ENCODE peak calls at places on chromosome 4, in four cellular contexts. E is ovary, Q is GM23338, X is colonic mucosa. P is an unnamed sample.

GRCh38 chr4:87046111-87046510 is 111.3 kb downstream of the AFF1 start:
- DNase-seq in X (no peak), E (no peak), Q (no peak), P (no peak)

GRCh38 chr4:121913667-121914066 is 38.2 kb downstream of the TRPC3 start:
- DNase-seq in E (no peak), X (no peak), Q (no peak), P (no peak)

GRCh38 chr4:3312362-3312761 is 19.5 kb downstream of the RGS12 start:
- DNase-seq in Q (no peak), X (no peak), E (no peak), P (no peak)

GRCh38 chr4:184680698-184681097 is 31.2 kb downstream of the PRIMPOL start:
- DNase-seq in X (peak; percentile 70), E (no peak), Q (no peak), P (no peak)

GRCh38 chr4:39541987-39542632 is 14.9 kb upstream of the UGDH start:
- DNase-seq in E (no peak), Q (no peak), X (no peak), P (no peak)

GRCh38 chr4:147830102-147830463 is 98.2 kb downstream of the ARHGAP10 start:
- DNase-seq in X (no peak), E (no peak), Q (peak; percentile 17), P (no peak)

GRCh38 chr4:180999217-180999616 is 1244.0 kb upstream of the TENM3 start:
- DNase-seq in E (no peak), Q (no peak), X (no peak), P (peak; percentile 41)

GRCh38 chr4:133320576-133321170 is 171.6 kb downstream of the PCDH10 start:
- DNase-seq in X (no peak), E (no peak), Q (peak; percentile 60), P (peak; percentile 62)

GRCh38 chr4:145507636-145508035 is 26.0 kb downstream of the SMAD1 start:
- DNase-seq in E (no peak), X (no peak), Q (no peak), P (no peak)

GRCh38 chr4:38036548-38036947 is 76.3 kb downstream of the PTTG2 start:
- DNase-seq in Q (no peak), X (no peak), E (no peak), P (no peak)

GRCh38 chr4:38034986-38035882 is 75.0 kb downstream of the PTTG2 start:
- DNase-seq in Q (peak; percentile 91), X (peak; percentile 55), E (no peak), P (peak; percentile 79)

GRCh38 chr4:38044060-38044459 is 83.9 kb downstream of the PTTG2 start:
- DNase-seq in X (no peak), Q (no peak), E (no peak), P (no peak)

GRCh38 chr4:38037627-38038026 is 77.4 kb downstream of the PTTG2 start:
- DNase-seq in X (no peak), Q (no peak), E (no peak), P (no peak)

GRCh38 chr4:38040619-38041018 is 80.4 kb downstream of the PTTG2 start:
- DNase-seq in E (no peak), X (no peak), Q (no peak), P (no peak)
- H3K27ac ChIP-seq in E (no peak overlapping the region), X (no peak overlapping the region), Q (no peak overlapping the region), P (no peak overlapping the region)

DNA sequence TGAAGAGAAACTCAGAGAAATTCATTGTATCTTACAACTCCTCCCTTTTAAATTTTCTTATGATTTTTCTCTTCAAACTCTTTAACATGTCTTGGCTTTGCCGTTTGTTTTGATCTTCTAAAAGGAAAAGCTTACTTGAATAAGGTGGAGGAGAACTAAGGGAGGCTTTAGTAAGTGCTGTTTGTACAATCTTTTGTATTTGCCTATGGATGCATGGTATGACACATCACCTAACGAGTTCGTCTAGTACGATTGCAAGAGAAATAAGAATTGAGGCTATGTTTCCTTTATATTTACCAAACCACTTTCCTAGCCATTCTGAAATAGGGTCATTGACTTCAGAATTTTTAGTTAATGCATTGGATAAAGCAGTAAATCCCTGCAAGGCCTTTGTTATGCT is 8.4 kb upstream of the BST1 start:
- DNase-seq in Q (no peak), X (no peak), E (no peak), P (no peak)
- H3K27ac ChIP-seq in Q (no peak overlapping the region), X (no peak overlapping the region), E (no peak overlapping the region), P (no peak overlapping the region)

GRCh38 chr4:47744843-47745382 is 93.0 kb downstream of the CORIN start:
- DNase-seq in Q (no peak), E (no peak), X (no peak), P (no peak)
- H3K27ac ChIP-seq in Q (no peak overlapping the region), E (no peak overlapping the region), X (no peak overlapping the region), P (no peak overlapping the region)

DNA sequence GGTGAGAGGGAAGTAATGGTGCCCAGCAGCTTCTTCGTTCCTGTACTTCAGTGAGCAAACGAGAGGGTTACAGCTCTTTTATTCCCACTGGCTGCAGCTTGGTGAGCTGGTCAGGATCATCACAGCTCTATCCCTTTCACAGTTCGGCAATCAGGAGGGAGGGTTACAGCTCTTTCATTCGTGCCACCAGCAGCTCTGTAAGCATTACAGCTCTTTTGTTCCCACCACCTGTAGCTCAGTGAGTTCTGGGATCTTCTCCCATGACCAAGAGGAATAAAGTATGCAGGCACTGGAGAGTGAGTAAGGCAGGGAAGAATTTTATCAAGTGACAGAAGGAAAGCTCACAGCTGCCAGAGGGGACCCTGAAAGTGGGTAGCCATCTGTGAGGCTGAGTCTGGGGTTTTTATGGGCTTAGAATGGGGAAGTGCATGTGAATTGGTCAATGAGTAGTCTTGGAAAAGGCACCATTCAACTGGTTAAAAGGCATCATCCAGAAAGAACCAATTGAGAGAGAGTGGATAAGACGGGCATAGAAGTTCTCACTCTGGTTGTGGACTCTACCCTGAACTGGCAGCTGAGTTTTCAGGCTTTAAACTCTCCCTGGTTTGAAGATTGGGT is 123.7 kb downstream of the COX18 start:
- DNase-seq in X (no peak), E (no peak), Q (no peak), P (no peak)
- H3K27ac ChIP-seq in X (no peak overlapping the region), E (no peak overlapping the region), Q (no peak overlapping the region), P (no peak overlapping the region)

GRCh38 chr4:68466185-68466584 is 18.9 kb downstream of the TMPRSS11E start:
- DNase-seq in E (no peak), Q (no peak), X (no peak), P (no peak)

GRCh38 chr4:68463796-68464195 is 16.5 kb downstream of the TMPRSS11E start:
- DNase-seq in Q (no peak), E (no peak), X (no peak), P (no peak)

GRCh38 chr4:68469482-68469881 is 22.2 kb downstream of the TMPRSS11E start:
- DNase-seq in E (no peak), X (no peak), Q (no peak), P (no peak)

GRCh38 chr4:68465058-68465457 is 17.8 kb downstream of the TMPRSS11E start:
- DNase-seq in E (no peak), X (no peak), Q (no peak), P (no peak)

GRCh38 chr4:68466751-68467150 is 19.5 kb downstream of the TMPRSS11E start:
- DNase-seq in E (no peak), X (no peak), Q (no peak), P (no peak)
- H3K27ac ChIP-seq in E (no peak overlapping the region), X (no peak overlapping the region), Q (no peak overlapping the region), P (no peak overlapping the region)

DNA sequence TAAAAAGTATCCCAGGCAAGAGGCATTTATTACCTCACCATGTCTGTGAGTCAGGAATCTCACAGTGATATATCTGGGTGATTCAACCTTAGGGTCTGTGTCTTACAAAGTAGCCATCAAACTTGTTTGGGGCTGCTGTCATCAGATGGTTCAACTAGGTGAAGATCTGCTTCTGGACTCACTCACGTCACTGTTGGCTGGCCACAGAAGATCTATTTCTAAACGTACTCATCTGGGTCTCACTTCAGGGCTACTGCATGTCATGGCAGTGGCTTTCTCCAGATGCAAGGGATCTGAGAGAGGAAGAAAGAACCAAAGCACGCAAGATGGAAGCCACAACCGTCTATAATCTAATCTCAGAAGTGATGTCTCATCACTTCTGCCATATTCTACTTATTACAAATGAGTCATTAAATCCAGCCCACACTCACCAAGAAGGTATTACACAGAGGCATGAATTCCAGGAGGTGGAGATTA is 267.8 kb upstream of the ANKRD50 start:
- DNase-seq in Q (no peak), E (no peak), X (no peak), P (no peak)
- H3K27ac ChIP-seq in Q (no peak overlapping the region), E (no peak overlapping the region), X (no peak overlapping the region), P (no peak overlapping the region)

GRCh38 chr4:143406523-143406922 is 69.8 kb downstream of the GAB1 start:
- DNase-seq in E (no peak), X (peak; percentile 60), Q (no peak), P (no peak)
- H3K27ac ChIP-seq in E (no peak overlapping the region), X (no peak overlapping the region), Q (no peak overlapping the region), P (no peak overlapping the region)

DNA sequence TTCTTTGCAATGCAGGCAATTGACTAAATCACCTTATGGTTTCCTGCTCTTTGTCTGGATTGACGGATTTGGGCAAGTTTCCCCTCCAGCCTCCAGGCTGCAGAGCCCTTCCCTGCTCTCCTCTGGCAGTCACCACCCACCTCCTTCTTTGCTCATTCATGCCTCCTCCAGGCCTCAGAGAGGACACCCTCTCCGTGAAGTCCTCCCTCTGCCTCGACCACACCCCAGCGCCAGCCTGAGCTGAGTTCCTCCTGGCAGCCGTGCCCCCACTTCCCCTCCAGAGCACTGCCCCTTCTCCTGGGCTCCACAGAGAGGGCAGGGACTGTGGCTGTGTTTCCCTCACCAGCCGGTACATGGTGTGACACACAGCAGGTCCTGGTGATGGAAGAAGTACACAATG is 53.7 kb downstream of the DCTD start:
- DNase-seq in X (no peak), Q (no peak), E (no peak), P (no peak)
- H3K27ac ChIP-seq in X (no peak overlapping the region), Q (no peak overlapping the region), E (no peak overlapping the region), P (no peak overlapping the region)

DNA sequence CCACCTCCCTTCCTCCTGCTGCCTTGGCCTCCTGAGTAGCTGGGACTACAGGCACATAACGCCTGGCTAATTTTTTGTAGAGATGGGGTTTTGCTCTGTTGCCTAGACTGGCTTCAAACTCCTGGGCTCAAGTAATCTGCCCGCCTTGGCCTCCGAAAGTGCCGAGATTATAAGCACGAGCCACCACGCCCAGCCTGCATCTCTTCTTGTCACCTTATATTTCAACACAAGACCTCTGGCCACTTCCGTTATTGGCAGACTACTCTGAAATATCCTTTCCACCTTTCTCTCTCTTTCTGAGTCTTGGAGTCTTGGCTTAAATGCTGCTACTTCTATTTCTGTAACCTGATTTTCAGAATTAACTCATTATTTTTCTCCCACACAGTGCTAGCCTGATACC is 5.6 kb downstream of the KIAA0232 start:
- DNase-seq in Q (no peak), E (no peak), X (no peak), P (no peak)
- H3K27ac ChIP-seq in Q (no peak overlapping the region), E (no peak overlapping the region), X (no peak overlapping the region), P (peak overlapping the region; percentile 7)

GRCh38 chr4:154123897-154124296 is 335.0 kb upstream of the SFRP2 start:
- DNase-seq in E (no peak), X (no peak), Q (no peak), P (no peak)

GRCh38 chr4:154120690-154121089 is 331.8 kb upstream of the SFRP2 start:
- DNase-seq in E (no peak), X (no peak), Q (no peak), P (no peak)

GRCh38 chr4:154124539-154125255 is 335.8 kb upstream of the SFRP2 start:
- DNase-seq in E (no peak), X (no peak), Q (no peak), P (no peak)

GRCh38 chr4:154125340-154125739 is 336.5 kb upstream of the SFRP2 start:
- DNase-seq in E (no peak), Q (no peak), X (no peak), P (no peak)

DNA sequence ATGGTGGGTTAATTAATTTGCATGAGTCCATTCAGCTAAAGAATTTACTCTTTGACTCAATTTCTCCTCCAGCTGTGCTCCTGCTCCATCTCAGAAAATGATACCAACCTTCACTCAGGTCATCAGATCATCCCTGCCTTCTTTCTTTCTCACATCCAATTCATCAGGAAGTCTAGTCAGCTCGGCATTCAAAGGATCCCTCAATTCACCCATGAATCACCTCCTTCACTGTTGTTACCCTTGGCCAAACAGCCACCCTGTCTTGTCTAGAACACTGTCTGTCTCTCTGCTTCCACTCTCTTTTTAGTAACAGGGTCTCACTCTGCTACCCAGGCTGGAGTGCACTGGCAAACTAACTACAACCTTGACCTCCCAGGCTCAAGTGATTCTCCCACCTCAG is 337.4 kb upstream of the SFRP2 start:
- DNase-seq in E (no peak), Q (no peak), X (no peak), P (no peak)
- H3K27ac ChIP-seq in E (no peak overlapping the region), Q (no peak overlapping the region), X (no peak overlapping the region), P (no peak overlapping the region)

P was measured in A673.